ENCODE peak calls at places on chromosomes 6 and 20, in nine cellular contexts. M is stimulated activated CD4-positive, alpha-beta T cell treated with anti-CD3 and anti-CD28 coated beads, Interleukin-15, amount 100 ng/mL, for 48 hours; T is prostate gland; V is left cardiac atrium; C is caudate nucleus; Q is activated gamma-delta T cell treated with Interleukin-2 at 50 U/mL for 16 hours; Y is NCI-H1436; I is MM.1S; G is NCI-H1417. K is an unnamed sample.

GRCh38 chr20:41701596-41702350 is 83.6 kb upstream of the CHD6 start:
- DNase-seq in M (no peak), Y (no peak), I (no peak), T (no peak), G (no peak), V (no peak), Q (no peak), C (no peak), K (no peak)

GRCh38 chr20:13338999-13339411 is 117.9 kb downstream of the ISM1 start:
- DNase-seq in V (no peak), C (no peak), T (no peak), M (no peak), Q (no peak), I (no peak), Y (no peak), G (no peak), K (peak; percentile 78)

GRCh38 chr6:20241102-20241501 is 28.8 kb upstream of the MBOAT1 start:
- DNase-seq in V (no peak), M (no peak), T (no peak), C (no peak), I (no peak), G (no peak), Y (no peak), Q (no peak), K (no peak)

GRCh38 chr20:1861347-1861987 is 33.7 kb upstream of the SIRPA start:
- DNase-seq in I (no peak), M (no peak), Q (no peak), G (no peak), T (peak; percentile 47), Y (no peak), C (no peak), V (no peak), K (no peak)

GRCh38 chr20:1505361-1505760 is 14.1 kb upstream of the SIRPB2 start:
- DNase-seq in M (no peak), Y (no peak), I (no peak), C (no peak), Q (no peak), V (no peak), G (no peak), T (no peak), K (no peak)

GRCh38 chr6:43075791-43076092 is 372 bp upstream of the PTK7 start:
- DNase-seq in Y (no peak), I (no peak), T (no peak), M (no peak), C (no peak), Q (no peak), V (no peak), G (no peak), K (no peak)

GRCh38 chr20:43564993-43565757 is 6.3 kb downstream of the SGK2 start:
- DNase-seq in I (no peak), Q (no peak), M (no peak), Y (no peak), V (no peak), G (no peak), C (no peak), T (no peak), K (peak; percentile 52)

GRCh38 chr6:17349437-17349836 is 44.0 kb upstream of the CAP2 start:
- DNase-seq in C (no peak), Y (no peak), Q (no peak), T (no peak), G (no peak), M (no peak), I (no peak), V (no peak), K (no peak)

GRCh38 chr6:131058236-131058635 is 4.8 kb downstream of the EPB41L2 start:
- DNase-seq in C (no peak), V (no peak), G (no peak), M (no peak), Q (no peak), I (no peak), T (no peak), Y (no peak), K (no peak)

GRCh38 chr6:45478235-45478634 is 100.5 kb upstream of the SUPT3H start:
- DNase-seq in Q (no peak), M (no peak), T (no peak), V (no peak), C (no peak), Y (no peak), G (no peak), I (no peak), K (no peak)

GRCh38 chr6:30987304-30987703 is 3.8 kb downstream of the MUC21 start:
- DNase-seq in C (no peak), Y (no peak), V (no peak), T (no peak), M (no peak), I (no peak), Q (no peak), G (no peak), K (no peak)

GRCh38 chr6:83057705-83058321 is 7.8 kb downstream of the UBE3D start:
- DNase-seq in Y (peak; percentile 43), I (peak; percentile 83), Q (no peak), M (no peak), T (peak; percentile 30), G (peak; percentile 20), V (peak; percentile 26), C (no peak), K (no peak)

GRCh38 chr6:14417377-14417776 is 299.8 kb downstream of the CD83 start:
- DNase-seq in C (no peak), Y (no peak), G (no peak), I (no peak), T (no peak), M (no peak), Q (no peak), V (no peak), K (no peak)

GRCh38 chr6:169216830-169217229 is 36.8 kb downstream of the THBS2 start:
- DNase-seq in V (no peak), Y (no peak), Q (no peak), M (no peak), G (no peak), T (no peak), C (no peak), I (no peak), K (no peak)

GRCh38 chr6:53432318-53433161 is 83.8 kb upstream of the ELOVL5 start:
- DNase-seq in T (no peak), M (no peak), I (no peak), C (no peak), Y (no peak), G (no peak), V (no peak), Q (no peak), K (no peak)

GRCh38 chr6:126075335-126076071 is 89.2 kb downstream of the TRMT11 start:
- DNase-seq in V (no peak), Q (no peak), Y (no peak), I (no peak), M (no peak), C (no peak), G (no peak), T (no peak), K (no peak)

GRCh38 chr6:25431642-25432307 is 152.6 kb downstream of the CARMIL1 start:
- DNase-seq in T (no peak), Q (no peak), Y (no peak), V (no peak), M (no peak), I (no peak), C (no peak), G (no peak), K (no peak)

GRCh38 chr6:134052776-134053120 is 324 bp upstream of the SLC2A12 start:
- DNase-seq in M (no peak), V (no peak), Q (no peak), Y (no peak), T (no peak), G (no peak), I (no peak), C (no peak), K (no peak)

GRCh38 chr6:2791124-2792050 is 26.2 kb downstream of the WRNIP1 start:
- DNase-seq in G (peak; percentile 41), C (no peak), I (peak; percentile 65), T (peak; percentile 40), Y (peak; percentile 8), M (peak; percentile 55), Q (peak; percentile 36), V (peak; percentile 72), K (peak; percentile 67)

GRCh38 chr6:141488466-141488865 is 644.3 kb upstream of the GJE1 start:
- DNase-seq in C (no peak), I (peak; percentile 43), G (no peak), M (no peak), T (no peak), Q (no peak), V (no peak), Y (no peak), K (no peak)

GRCh38 chr6:137237413-137238170 is 18.4 kb upstream of the IFNGR1 start:
- DNase-seq in Y (no peak), C (no peak), M (no peak), I (no peak), G (no peak), V (no peak), T (no peak), Q (no peak), K (peak; percentile 85)

GRCh38 chr6:28105286-28105685 is 19.1 kb upstream of the ZSCAN16 start:
- DNase-seq in C (no peak), T (no peak), M (no peak), Q (no peak), Y (no peak), G (peak; percentile 13), I (peak; percentile 9), V (no peak), K (peak; percentile 5)

GRCh38 chr6:159220093-159220492 is 50.9 kb downstream of the FNDC1 start:
- DNase-seq in V (no peak), I (no peak), G (no peak), C (no peak), Y (no peak), T (no peak), M (no peak), Q (no peak), K (no peak)

GRCh38 chr6:16494781-16495180 is 256.4 kb downstream of the GMPR start:
- DNase-seq in Y (no peak), V (no peak), T (no peak), C (no peak), Q (no peak), I (no peak), M (no peak), G (no peak), K (no peak)

GRCh38 chr20:24811020-24811419 is 138.0 kb upstream of the CST7 start:
- DNase-seq in G (no peak), M (no peak), Q (no peak), V (no peak), I (no peak), Y (no peak), T (no peak), C (no peak), K (no peak)